ENCODE peak calls at places on chromosome 15, in eight cellular contexts. C is tibial artery, A is GM23248, M is GM12878, G is heart right ventricle, T is RWPE1, L is IMR-90, N is dorsolateral prefrontal cortex. H is an unnamed sample.

GRCh38 chr15:89761009-89761831 is 10.2 kb upstream of the MESP1 start:
- DNase-seq in A (no peak), M (no peak), T (no peak), C (no peak), N (no peak), G (no peak), L (no peak), H (no peak)

GRCh38 chr15:84595660-84596059 is 5.1 kb upstream of the ZSCAN2 start:
- DNase-seq in M (no peak), G (no peak), A (no peak), T (no peak), N (no peak), L (no peak), C (no peak), H (peak)

GRCh38 chr15:70406624-70407390 is 309.1 kb upstream of the TLE3 start:
- DNase-seq in C (no peak), A (no peak), N (no peak), G (no peak), L (no peak), T (no peak), M (no peak), H (no peak)

GRCh38 chr15:99169769-99170311 is 65.0 kb downstream of the SYNM start:
- DNase-seq in N (no peak), T (no peak), L (peak), C (peak), G (no peak), M (no peak), A (peak), H (no peak)

GRCh38 chr15:45456212-45457106 is 66.1 kb downstream of the SLC30A4 start:
- DNase-seq in A (peak), C (peak), T (peak), M (peak), G (no peak), N (no peak), L (peak), H (peak)

GRCh38 chr15:28962851-28963710 is 77.3 kb downstream of the APBA2 start:
- DNase-seq in N (no peak), T (no peak), A (no peak), M (no peak), C (no peak), L (no peak), G (no peak), H (no peak)

GRCh38 chr15:88800026-88800425 is 3.2 kb upstream of the ACAN start:
- DNase-seq in G (no peak), L (peak), N (no peak), M (no peak), A (peak), C (no peak), T (peak), H (no peak)

GRCh38 chr15:69593981-69594966 is 141.7 kb downstream of the RPLP1 start:
- DNase-seq in L (peak), C (peak), G (peak), A (peak), T (peak), M (no peak), N (no peak), H (peak)

GRCh38 chr15:88655103-88655553 is 16.3 kb downstream of the ISG20 start:
- DNase-seq in M (no peak), G (no peak), C (no peak), N (no peak), A (no peak), L (no peak), T (no peak), H (no peak)

GRCh38 chr15:58410353-58410752 is 21.4 kb upstream of the LIPC start:
- DNase-seq in A (peak), M (peak), C (peak), G (no peak), L (peak), T (no peak), N (no peak), H (no peak)

GRCh38 chr15:51172190-51172589 is 77.5 kb upstream of the TNFAIP8L3 start:
- DNase-seq in T (no peak), G (no peak), N (no peak), L (peak), M (no peak), C (no peak), A (peak), H (no peak)

GRCh38 chr15:93865610-93866009 is 365.8 kb upstream of the MCTP2 start:
- DNase-seq in M (no peak), N (no peak), G (no peak), C (no peak), T (no peak), A (no peak), L (no peak), H (no peak)

GRCh38 chr15:25805006-25805405 is 58.1 kb downstream of the ATP10A start:
- DNase-seq in N (no peak), T (no peak), L (no peak), M (no peak), G (no peak), C (no peak), A (peak), H (no peak)

GRCh38 chr15:27983496-27983895 is 115.6 kb downstream of the OCA2 start:
- DNase-seq in C (no peak), M (no peak), T (no peak), L (no peak), A (no peak), N (no peak), G (no peak), H (no peak)

GRCh38 chr15:77026501-77027110 is 31.7 kb downstream of the PSTPIP1 start:
- DNase-seq in M (no peak), A (no peak), L (no peak), C (peak), G (no peak), T (no peak), N (peak), H (peak)

GRCh38 chr15:58632789-58633188 is 116.7 kb downstream of the ADAM10 start:
- DNase-seq in N (no peak), G (no peak), M (no peak), T (no peak), L (peak), A (no peak), C (no peak), H (no peak)

GRCh38 chr15:81863157-81863556 is 182.7 kb downstream of the MEX3B start:
- DNase-seq in A (peak), N (no peak), M (no peak), G (no peak), L (peak), T (no peak), C (no peak), H (no peak)

GRCh38 chr15:44340410-44340809 is 51.9 kb downstream of the GOLM2 start:
- DNase-seq in C (no peak), G (no peak), L (peak), A (peak), M (no peak), N (no peak), T (peak), H (no peak)
- H3K27ac ChIP-seq in C (peak), G (no peak), L (no peak), A (no peak), M (no peak), N (no peak), T (peak), H (no peak)

GRCh38 chr15:66839511-66840112 is 137.6 kb downstream of the SMAD6 start:
- DNase-seq in G (no peak), M (no peak), L (peak), T (no peak), N (no peak), A (peak), C (no peak), H (no peak)
- H3K27ac ChIP-seq in G (no peak), M (no peak), L (peak), T (no peak), N (no peak), A (peak), C (peak), H (no peak)

GRCh38 chr15:35127717-35128116 is 42.6 kb upstream of the NANOGP8 start:
- DNase-seq in L (no peak), N (no peak), T (no peak), C (no peak), A (no peak), M (no peak), G (no peak), H (no peak)

GRCh38 chr15:35121611-35122359 is 36.7 kb upstream of the NANOGP8 start:
- DNase-seq in G (no peak), M (no peak), C (peak), L (no peak), A (no peak), N (no peak), T (no peak), H (peak)

GRCh38 chr15:35120173-35120572 is 35.1 kb upstream of the NANOGP8 start:
- DNase-seq in G (no peak), T (no peak), L (no peak), N (no peak), M (no peak), A (no peak), C (no peak), H (no peak)

GRCh38 chr15:35126236-35126635 is 41.1 kb upstream of the NANOGP8 start:
- DNase-seq in A (no peak), T (no peak), G (no peak), C (no peak), N (no peak), L (no peak), M (no peak), H (no peak)

GRCh38 chr15:35123743-35124142 is 38.6 kb upstream of the NANOGP8 start:
- DNase-seq in M (no peak), N (no peak), A (no peak), C (no peak), G (no peak), L (no peak), T (no peak), H (no peak)
- H3K27ac ChIP-seq in M (no peak), N (no peak), A (no peak), C (no peak), G (no peak), L (no peak), T (no peak), H (no peak)

DNA sequence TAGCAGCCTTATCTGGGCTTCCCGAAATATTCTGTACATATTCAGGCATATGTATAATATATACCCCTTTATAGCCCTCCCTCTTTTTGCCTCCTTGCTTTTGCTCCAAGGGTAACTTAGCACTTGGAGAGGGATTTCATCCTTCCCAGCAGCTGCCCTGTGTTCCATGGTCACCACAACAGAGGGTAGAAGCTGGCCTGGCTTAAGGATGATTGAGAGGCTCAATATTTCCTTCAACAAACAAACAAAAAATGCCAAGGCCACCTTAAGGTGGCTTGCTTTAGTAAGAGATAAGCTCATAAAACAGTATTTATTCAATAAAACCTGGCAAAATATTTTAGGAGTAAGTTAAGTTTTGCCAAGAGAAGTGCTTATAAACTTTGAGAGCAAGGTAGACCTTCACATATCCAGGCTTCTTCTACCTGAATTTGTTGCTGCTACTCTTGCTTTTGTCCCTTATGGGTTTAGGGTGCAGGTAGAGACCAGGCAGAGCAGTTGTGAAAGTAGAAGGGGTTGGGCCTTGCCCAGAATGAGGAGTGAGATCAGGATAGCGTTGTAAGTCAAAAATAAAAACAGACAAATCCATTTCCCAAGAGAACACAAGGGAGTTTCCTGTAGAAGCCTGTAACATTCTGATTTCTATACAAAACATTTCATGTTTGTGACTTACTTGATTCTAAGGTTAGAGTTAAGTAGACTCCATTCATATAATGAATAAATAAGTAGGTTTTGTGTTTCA is 52.7 kb upstream of the ATOSA start:
- DNase-seq in A (no peak), M (no peak), L (no peak), T (no peak), C (no peak), G (no peak), N (no peak), H (no peak)
- H3K27ac ChIP-seq in A (no peak), M (no peak), L (no peak), T (no peak), C (no peak), G (no peak), N (no peak), H (no peak)

GRCh38 chr15:101092186-101092866 is 159.5 kb downstream of the CHSY1 start:
- DNase-seq in T (no peak), L (peak), G (no peak), M (no peak), N (no peak), A (peak), C (no peak), H (no peak)
- H3K27ac ChIP-seq in T (no peak), L (no peak), G (peak), M (no peak), N (peak), A (peak), C (peak), H (peak)

GRCh38 chr15:37903932-37904493 is 30.4 kb upstream of the TMCO5A start:
- DNase-seq in G (no peak), T (no peak), M (no peak), C (no peak), A (no peak), N (no peak), L (no peak), H (no peak)

GRCh38 chr15:37902126-37902525 is 32.3 kb upstream of the TMCO5A start:
- DNase-seq in C (no peak), L (no peak), G (no peak), A (no peak), M (no peak), N (no peak), T (no peak), H (no peak)

GRCh38 chr15:37898385-37898784 is 36.1 kb upstream of the TMCO5A start:
- DNase-seq in A (no peak), T (no peak), L (peak), M (no peak), N (no peak), C (no peak), G (no peak), H (no peak)

GRCh38 chr15:37900286-37901221 is 33.9 kb upstream of the TMCO5A start:
- DNase-seq in G (no peak), N (no peak), L (peak), C (no peak), T (peak), A (peak), M (no peak), H (no peak)
- H3K27ac ChIP-seq in G (no peak), N (no peak), L (peak), C (no peak), T (no peak), A (peak), M (no peak), H (no peak)

DNA sequence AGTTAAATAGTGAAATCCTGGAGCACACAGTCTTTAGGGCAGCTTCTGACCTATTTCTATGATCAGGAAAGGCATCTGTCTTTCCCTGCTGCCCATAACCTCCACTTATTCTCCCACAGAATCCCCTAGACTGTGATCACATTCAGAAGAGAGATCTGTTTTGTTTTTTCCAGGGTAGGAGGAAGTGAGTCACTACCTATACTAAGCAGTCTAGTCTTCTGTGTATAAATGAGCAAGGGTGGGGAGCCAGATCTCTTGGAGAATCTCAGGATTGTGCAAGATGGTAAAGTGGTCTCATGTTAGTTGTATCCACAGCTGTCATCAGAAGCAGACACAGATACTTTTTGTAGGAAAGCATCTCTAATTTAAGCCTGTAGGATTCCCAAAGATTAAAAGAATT is 11.8 kb upstream of the FBXO22 start:
- DNase-seq in G (no peak), T (peak), L (peak), M (no peak), A (peak), N (no peak), C (no peak), H (no peak)
- H3K27ac ChIP-seq in G (no peak), T (no peak), L (peak), M (no peak), A (peak), N (no peak), C (no peak), H (peak)

GRCh38 chr15:60405405-60405804 is 7.6 kb upstream of the ANXA2 start:
- DNase-seq in A (no peak), G (no peak), N (no peak), M (no peak), C (no peak), T (no peak), L (no peak), H (no peak)
- H3K27ac ChIP-seq in A (no peak), G (no peak), N (no peak), M (no peak), C (no peak), T (no peak), L (no peak), H (no peak)

GRCh38 chr15:85649372-85649771 is 145.4 kb downstream of the KLHL25 start:
- DNase-seq in A (peak), G (no peak), N (no peak), L (peak), M (no peak), T (peak), C (no peak), H (no peak)

GRCh38 chr15:85657132-85657531 is 137.6 kb downstream of the KLHL25 start:
- DNase-seq in C (no peak), M (no peak), T (no peak), N (no peak), L (no peak), A (no peak), G (no peak), H (no peak)

GRCh38 chr15:85646538-85647091 is 148.1 kb downstream of the KLHL25 start:
- DNase-seq in C (no peak), M (no peak), L (peak), A (peak), N (no peak), T (no peak), G (no peak), H (no peak)

GRCh38 chr15:85652457-85652856 is 142.3 kb downstream of the KLHL25 start:
- DNase-seq in C (no peak), A (no peak), N (no peak), T (no peak), L (no peak), M (no peak), G (no peak), H (no peak)

DNA sequence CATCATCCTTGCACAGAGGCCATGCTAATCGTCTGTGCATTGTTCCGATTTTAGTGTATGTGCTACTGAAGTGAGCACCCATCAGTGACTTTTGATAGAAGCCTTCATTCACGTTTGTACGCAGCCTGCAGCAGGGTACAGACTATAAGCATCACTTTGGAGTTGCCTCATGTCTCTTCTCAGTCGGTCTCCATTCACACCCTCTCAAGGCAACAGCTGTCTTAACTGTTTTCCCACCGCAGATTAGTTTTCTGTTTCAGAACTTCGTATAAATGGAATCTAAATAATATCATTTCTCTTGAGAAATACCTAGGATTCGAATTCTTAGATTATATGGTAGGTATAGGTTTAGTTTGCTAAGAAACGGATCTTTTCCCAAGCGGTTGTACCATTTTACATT is 143.2 kb downstream of the KLHL25 start:
- DNase-seq in N (no peak), A (no peak), T (no peak), G (no peak), C (no peak), L (no peak), M (no peak), H (no peak)
- H3K27ac ChIP-seq in N (no peak), A (no peak), T (no peak), G (no peak), C (no peak), L (no peak), M (no peak), H (no peak)

H was measured in left lung.